ENCODE peak calls at places on chromosomes 3 and 15, in eight cellular contexts. G, A, C, B, U, I, N and Y are unnamed samples. For H3K4me1, the result is how much of the 10 kb centered on the place peaks cover.

GRCh38 chr3:134295930-134296329 is 45.3 kb upstream of the RYK start:
- DNase-seq in G (no peak), U (no peak), A (no peak), B (no peak), N (no peak), I (no peak), C (no peak), Y (no peak)

GRCh38 chr3:194204036-194204792 is 68.3 kb downstream of the HES1 start:
- DNase-seq in B (no peak), N (no peak), G (no peak), U (no peak), I (no peak), C (no peak), A (no peak), Y (no peak)

GRCh38 chr15:25775317-25775912 is 87.7 kb downstream of the ATP10A start:
- DNase-seq in A (peak), N (no peak), B (peak), I (peak), U (peak), G (no peak), C (peak), Y (no peak)

GRCh38 chr3:119304201-119304713 is 10.1 kb downstream of the ARHGAP31 start:
- DNase-seq in A (no peak), N (no peak), B (no peak), U (peak), G (no peak), C (no peak), I (no peak), Y (no peak)

GRCh38 chr3:23760871-23761373 is 44.8 kb upstream of the UBE2E1 start:
- DNase-seq in B (no peak), A (no peak), I (peak), U (no peak), G (no peak), C (no peak), N (no peak), Y (no peak)

GRCh38 chr15:35689266-35689665 is 143.3 kb upstream of the DPH6 start:
- DNase-seq in U (no peak), I (no peak), N (no peak), G (no peak), A (no peak), C (no peak), B (no peak), Y (no peak)

GRCh38 chr3:170007031-170007663 is 30.6 kb upstream of the GPR160 start:
- DNase-seq in C (no peak), I (peak), B (no peak), A (no peak), G (no peak), U (no peak), N (no peak), Y (no peak)

GRCh38 chr3:178712247-178712646 is 176.0 kb downstream of the KCNMB2 start:
- DNase-seq in U (no peak), A (no peak), I (no peak), N (no peak), G (no peak), B (no peak), C (no peak), Y (no peak)

GRCh38 chr15:39720081-39720480 is 62.6 kb downstream of the FSIP1 start:
- DNase-seq in B (no peak), C (no peak), N (no peak), U (no peak), G (no peak), A (no peak), I (no peak), Y (no peak)

GRCh38 chr3:58217209-58217811 is 6.5 kb upstream of the DNASE1L3 start:
- DNase-seq in A (peak), N (no peak), G (peak), U (no peak), C (peak), B (peak), I (no peak), Y (peak)
- H3K4me1 ChIP-seq in A (under half), N (under half), G (under half), U (under half), C (under half), B (under half), I (half or more), Y (under half)

GRCh38 chr3:115146418-115147328 is at the start of gene ZBTB20:
- DNase-seq in I (no peak), C (peak), B (peak), G (peak), N (peak), A (peak), U (peak), Y (peak)
- TF ChIP-seq POLR2A in I (peak), C (peak), B (no peak), G (no peak), N (peak), A (peak), U (peak), Y (peak)

DNA sequence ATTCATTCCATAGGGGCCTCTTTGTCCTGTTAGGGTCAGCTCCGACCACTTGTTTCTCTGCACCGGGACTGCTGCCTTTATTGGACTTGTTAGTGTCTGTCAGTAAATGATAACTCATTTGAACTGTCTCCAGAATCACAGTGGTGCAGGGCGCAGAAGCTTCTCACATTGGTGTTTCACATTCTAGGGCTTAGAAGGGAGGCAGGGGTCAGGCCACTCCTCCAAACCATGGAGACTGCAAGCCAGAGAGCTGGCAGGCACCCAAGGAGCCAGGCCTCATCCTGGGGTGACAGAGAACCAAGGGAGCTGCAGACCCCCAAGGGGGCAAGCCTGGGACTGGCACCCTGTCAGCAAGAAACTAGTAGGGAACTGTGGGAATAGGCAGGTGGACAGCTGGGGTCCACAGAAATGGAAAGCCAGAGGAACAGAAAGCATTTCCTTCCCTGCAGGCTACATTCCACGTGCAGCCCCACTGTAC is 49.1 kb downstream of the CCNL1 start:
- DNase-seq in A (no peak), G (no peak), U (no peak), B (no peak), I (no peak), N (no peak), C (no peak), Y (no peak)
- TF ChIP-seq POLR2AphosphoS5 in A (no peak), G (no peak), U (no peak), B (no peak), I (no peak), N (no peak), C (no peak), Y (no peak)

GRCh38 chr3:72079369-72079872 is 294.5 kb upstream of the PROK2 start:
- DNase-seq in A (no peak), C (no peak), B (no peak), G (no peak), N (no peak), I (no peak), U (no peak), Y (no peak)

GRCh38 chr3:72081456-72081855 is 296.5 kb upstream of the PROK2 start:
- DNase-seq in U (no peak), C (no peak), N (no peak), G (no peak), A (no peak), B (no peak), I (no peak), Y (no peak)

GRCh38 chr3:72078661-72079368 is 293.9 kb upstream of the PROK2 start:
- DNase-seq in G (no peak), N (no peak), I (peak), A (no peak), B (no peak), C (no peak), U (no peak), Y (no peak)

GRCh38 chr3:72080800-72081199 is 295.9 kb upstream of the PROK2 start:
- DNase-seq in A (no peak), I (no peak), C (no peak), G (no peak), B (no peak), N (no peak), U (no peak), Y (no peak)

DNA sequence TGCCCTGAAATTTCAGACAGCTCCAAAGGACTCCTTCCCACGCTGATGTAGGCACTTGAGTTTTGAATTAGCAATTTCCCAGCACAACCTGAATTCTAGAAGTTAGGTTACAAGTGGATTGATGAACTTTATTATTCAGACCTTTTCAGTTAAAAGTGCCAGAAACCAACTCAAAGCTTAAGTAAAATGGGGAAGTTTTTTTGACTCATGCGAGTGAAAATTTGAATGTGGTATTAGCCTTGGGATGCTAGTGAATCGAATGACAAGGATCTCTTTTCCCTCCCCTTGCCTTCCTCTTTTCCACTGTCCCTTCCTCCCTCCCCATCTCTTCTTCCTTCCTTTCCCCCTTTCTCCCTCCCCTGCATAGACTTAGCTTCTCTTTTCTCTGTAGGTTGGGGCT is 295.2 kb upstream of the PROK2 start:
- DNase-seq in I (no peak), N (no peak), U (no peak), G (no peak), C (no peak), B (no peak), A (no peak), Y (no peak)
- H3K4me1 ChIP-seq in I (half or more), N (under half), U (under half), G (under half), C (under half), B (under half), A (under half), Y (under half)

DNA sequence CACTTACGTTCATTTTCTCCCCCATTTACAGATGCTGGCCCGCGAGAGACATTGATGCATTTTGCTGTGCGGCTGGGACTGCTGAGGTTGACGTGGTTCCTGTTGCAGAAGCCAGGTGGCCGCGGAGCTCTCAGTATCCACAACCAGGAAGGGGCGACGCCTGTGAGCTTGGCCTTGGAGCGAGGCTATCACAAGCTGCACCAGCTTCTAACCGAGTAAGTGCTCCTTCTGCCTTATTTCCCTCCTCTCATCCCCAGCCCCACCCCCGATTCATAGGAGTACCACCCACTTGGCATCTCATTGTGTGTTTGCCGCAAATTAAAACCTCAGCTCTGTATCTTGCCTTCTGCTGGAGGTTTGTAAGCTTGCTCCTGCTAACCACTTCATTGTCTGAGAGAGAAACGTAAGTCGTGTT is 163.3 kb downstream of the AKAP13 start:
- DNase-seq in I (no peak), B (peak), G (peak), C (peak), N (peak), U (peak), A (peak), Y (peak)
- TF ChIP-seq POLR2A in I (no peak), B (no peak), G (peak), C (peak), N (no peak), U (peak), A (peak), Y (peak)

GRCh38 chr15:82846621-82847020 is 37.2 kb downstream of the WHAMM start:
- DNase-seq in N (no peak), C (no peak), I (no peak), A (no peak), G (no peak), U (no peak), B (no peak), Y (no peak)
- TF ChIP-seq POLR2AphosphoS5 in N (no peak), C (no peak), I (no peak), A (no peak), G (no peak), U (no peak), B (no peak), Y (no peak)

GRCh38 chr3:69086133-69086722 is 1.5 kb downstream of the ARL6IP5 start:
- DNase-seq in N (peak), U (peak), G (peak), B (peak), C (peak), A (peak), I (no peak), Y (no peak)
- H3K4me1 ChIP-seq in N (under half), U (half or more), G (under half), B (half or more), C (half or more), A (half or more), I (under half), Y (half or more)

DNA sequence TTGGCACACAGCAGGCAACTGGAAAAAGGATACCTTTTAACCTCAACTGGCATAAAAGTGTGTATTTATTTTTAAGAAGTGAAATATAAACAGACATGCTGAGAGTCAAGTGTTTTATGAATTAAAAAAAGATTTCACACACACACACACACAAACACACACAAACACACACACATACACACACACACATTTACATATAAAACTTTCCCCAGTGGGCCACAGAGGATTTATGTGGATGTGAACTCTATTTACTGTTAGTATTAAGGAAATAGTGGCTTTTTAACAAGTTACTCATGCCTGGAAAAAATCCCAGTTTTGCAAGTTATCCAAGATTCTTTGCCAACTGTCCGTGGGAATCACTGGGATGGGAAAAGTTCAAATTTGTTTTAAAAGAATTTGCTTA is 725.9 kb upstream of the NR2F2 start:
- DNase-seq in N (no peak), G (no peak), U (no peak), A (no peak), B (no peak), I (no peak), C (no peak), Y (no peak)
- TF ChIP-seq POLR2A in N (no peak), G (no peak), U (no peak), A (no peak), B (no peak), I (no peak), C (no peak), Y (no peak)

DNA sequence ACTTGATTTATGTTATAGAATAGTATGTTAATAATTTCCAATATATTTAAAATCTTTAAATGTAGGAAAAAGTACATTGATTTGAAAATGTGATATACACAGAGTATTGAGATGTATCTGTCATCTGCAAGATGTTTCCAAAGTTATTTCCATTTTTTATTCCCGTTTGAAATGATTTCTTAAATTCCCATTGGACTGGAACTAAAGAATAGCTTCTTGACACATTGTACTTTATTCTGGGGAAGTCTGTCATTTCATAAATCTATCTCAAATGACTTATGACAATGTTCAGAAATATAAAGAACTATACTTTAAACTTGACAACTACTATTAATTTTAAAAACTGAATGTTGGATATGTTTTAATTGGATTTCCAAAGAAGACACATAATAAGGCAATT is 489.6 kb downstream of the ROBO2 start:
- DNase-seq in U (no peak), N (no peak), A (no peak), B (no peak), C (no peak), I (no peak), G (no peak), Y (no peak)
- TF ChIP-seq POLR2AphosphoS5 in U (no peak), N (no peak), A (no peak), B (no peak), C (no peak), I (no peak), G (no peak), Y (no peak)